ENCODE peak calls at places on chromosomes 6 and 20, in seven cellular contexts. T is PC-9, R is GM23338, I is neural progenitor cell, B is endothelial cell of umbilical vein, X is fibroblast of lung, G is MM.1S. W is an unnamed sample.

GRCh38 chr6:155108070-155108815 is 113.1 kb downstream of the TIAM2 start:
- DNase-seq in T (no peak), R (no peak), I (no peak), B (peak; percentile 71), X (no peak), G (no peak), W (peak; percentile 76)

GRCh38 chr6:56699066-56699654 is 56.5 kb upstream of the DST start:
- DNase-seq in T (no peak), R (no peak), I (no peak), B (peak; percentile 63), X (peak; percentile 73), G (peak; percentile 30), W (no peak)

GRCh38 chr6:35128496-35128895 is 12.6 kb downstream of the TCP11 start:
- DNase-seq in T (no peak), R (no peak), I (no peak), B (no peak), X (no peak), G (no peak), W (peak; percentile 43)

GRCh38 chr6:84652356-84653026 is 111.9 kb downstream of the TBX18 start:
- DNase-seq in T (peak; percentile 23), R (no peak), I (no peak), B (peak; percentile 96), X (peak; percentile 83), G (no peak), W (peak; percentile 92)

GRCh38 chr20:58042626-58043025 is 185.8 kb downstream of the ANKRD60 start:
- DNase-seq in T (no peak), R (no peak), I (no peak), B (no peak), X (no peak), G (no peak), W (no peak)

GRCh38 chr6:21636876-21637275 is 43.3 kb downstream of the SOX4 start:
- DNase-seq in T (no peak), R (no peak), I (no peak), B (no peak), X (peak; percentile 12), G (no peak), W (no peak)

GRCh38 chr6:170038717-170039116 is 252.2 kb downstream of the DLL1 start:
- DNase-seq in T (no peak), R (no peak), I (no peak), B (no peak), X (no peak), G (no peak), W (no peak)

GRCh38 chr6:75693534-75693933 is 55.5 kb upstream of the MYO6 start:
- DNase-seq in T (no peak), R (no peak), I (no peak), B (no peak), X (peak; percentile 49), G (no peak), W (no peak)

GRCh38 chr6:153090241-153090930 is 40.7 kb downstream of the RGS17 start:
- DNase-seq in T (peak; percentile 6), R (no peak), I (no peak), B (peak; percentile 94), X (peak; percentile 83), G (peak; percentile 18), W (peak; percentile 86)

DNA sequence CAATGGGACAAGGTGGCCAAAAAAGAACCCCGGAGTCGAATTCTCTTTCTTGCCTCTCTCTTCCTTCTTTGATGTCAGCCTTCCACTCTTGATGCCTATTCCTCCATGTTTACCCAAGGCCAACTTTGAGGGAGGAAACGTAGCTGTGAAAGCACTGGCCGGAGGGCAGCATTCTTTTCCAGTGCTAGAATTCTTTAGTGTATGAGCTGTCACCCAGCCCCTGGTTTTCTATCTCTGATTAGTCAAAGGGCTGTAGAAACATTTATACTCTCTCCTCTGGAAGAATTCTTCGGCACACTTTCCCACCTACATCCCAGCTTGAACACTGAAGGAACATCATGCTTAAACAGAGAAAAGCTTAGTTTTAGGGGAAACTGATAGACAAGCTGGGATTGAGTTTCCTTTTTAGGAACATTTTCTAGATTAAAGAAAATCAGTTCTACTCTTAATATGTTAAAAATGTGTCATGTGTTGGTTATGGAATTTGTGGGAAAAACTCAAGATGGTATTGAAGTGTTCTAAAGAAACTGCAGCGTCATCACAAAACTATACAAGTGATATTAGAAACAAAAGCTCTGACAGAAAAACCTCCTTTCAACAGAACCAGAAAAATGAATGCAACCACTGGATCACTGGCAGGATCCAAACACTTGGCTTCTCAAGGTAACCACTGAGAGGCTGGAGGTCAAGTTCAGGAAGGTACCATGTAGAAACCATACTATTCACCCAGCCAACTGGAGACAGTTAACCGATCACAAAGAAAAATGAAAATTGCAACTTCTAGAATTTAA is 20.7 kb upstream of the UTRN start:
- DNase-seq in T (peak; percentile 82), R (peak; percentile 60), I (peak; percentile 17), B (peak; percentile 88), X (peak; percentile 79), G (no peak), W (peak; percentile 94)
- TF ChIP-seq EZH2 in T (no peak), R (no peak), I (no peak), B (no peak), X (no peak), G (no peak), W (no peak)

DNA sequence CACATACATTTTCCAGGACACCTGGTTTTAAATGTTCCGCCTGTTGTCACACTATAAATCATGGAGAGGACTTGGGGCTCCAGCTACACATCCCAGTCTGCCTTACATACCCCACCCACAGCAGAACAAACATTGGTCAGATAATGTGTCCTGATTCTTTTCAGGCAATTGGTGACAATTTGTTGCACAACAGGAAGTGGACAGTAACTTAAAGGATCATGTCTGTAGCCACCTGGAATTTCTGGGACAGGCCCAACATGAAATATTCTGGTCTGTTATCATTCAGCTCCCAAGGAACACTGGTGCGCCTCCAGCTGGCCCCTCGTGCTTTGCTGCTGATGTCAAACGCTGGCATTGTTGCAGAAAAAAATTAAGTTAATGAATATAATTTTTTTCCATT is 117.2 kb downstream of the SOBP start:
- DNase-seq in T (no peak), R (no peak), I (no peak), B (no peak), X (peak; percentile 44), G (no peak), W (no peak)
- H3K4me1 ChIP-seq in T (peaks cover 6% of the 10 kb centered on the region), R (peaks cover 57% of the 10 kb centered on the region), I (peaks cover 88% of the 10 kb centered on the region), B (peaks cover 10% of the 10 kb centered on the region), X (peaks cover 4% of the 10 kb centered on the region), G (no peaks in the 10 kb centered on the region), W (no peaks in the 10 kb centered on the region)

DNA sequence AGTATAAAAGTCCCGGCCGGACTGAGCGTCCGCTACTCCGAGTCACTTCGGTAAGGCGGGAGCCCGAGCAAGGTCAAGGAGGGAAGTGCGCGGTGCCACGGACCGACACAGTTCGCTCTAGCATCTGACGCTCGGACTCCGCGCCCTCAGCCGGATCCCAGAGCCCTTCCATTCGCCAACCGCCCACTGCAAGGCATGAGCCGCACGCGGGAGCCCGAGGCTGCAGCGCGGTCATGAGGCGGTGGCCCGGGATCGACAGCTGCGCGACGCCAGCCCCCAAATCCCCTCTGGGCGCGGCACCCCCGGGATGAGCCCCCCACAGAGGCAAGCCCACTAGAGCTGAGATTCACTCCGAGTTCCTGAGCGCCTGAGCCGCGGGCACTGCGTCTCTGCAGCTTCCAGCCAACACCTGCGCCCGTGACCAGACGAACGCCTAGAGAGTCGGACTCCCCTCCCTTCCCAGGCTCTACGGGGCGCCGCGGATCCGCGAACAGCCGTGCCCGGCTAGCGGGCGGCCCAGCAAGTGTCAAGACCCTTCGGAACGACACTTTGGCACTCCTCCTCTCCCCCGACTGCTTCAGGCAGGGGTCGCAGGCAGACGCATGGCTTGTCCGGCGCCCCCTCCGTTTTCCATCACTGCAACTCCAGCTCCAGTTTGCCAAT is 749 bp upstream of the ISM1 start:
- DNase-seq in T (peak; percentile 17), R (peak; percentile 87), I (peak; percentile 76), B (peak; percentile 24), X (peak; percentile 34), G (no peak), W (peak; percentile 6)
- TF ChIP-seq EZH2 in T (no peak), R (no peak), I (peak; percentile 83), B (peak; percentile 91), X (peak; percentile 92), G (no peak), W (peak; percentile 72)

GRCh38 chr6:149334201-149334600 is 16.7 kb downstream of the TAB2 start:
- DNase-seq in T (no peak), R (no peak), I (no peak), B (peak; percentile 64), X (peak; percentile 57), G (no peak), W (peak; percentile 51)
- H3K4me1 ChIP-seq in T (peaks cover 63% of the 10 kb centered on the region), R (peaks cover 77% of the 10 kb centered on the region), I (peaks cover 55% of the 10 kb centered on the region), B (peaks cover 43% of the 10 kb centered on the region), X (peaks cover 9% of the 10 kb centered on the region), G (no peaks in the 10 kb centered on the region), W (peaks cover 51% of the 10 kb centered on the region)

GRCh38 chr20:64047046-64047389 is 2.4 kb downstream of the SOX18 start:
- DNase-seq in T (no peak), R (no peak), I (no peak), B (peak; percentile 28), X (no peak), G (no peak), W (no peak)

GRCh38 chr20:64041781-64042771 is 6.1 kb downstream of the C20orf204 start:
- DNase-seq in T (no peak), R (peak; percentile 57), I (peak; percentile 37), B (peak; percentile 73), X (no peak), G (no peak), W (no peak)

GRCh38 chr20:64045346-64046011 is 4.0 kb downstream of the SOX18 start:
- DNase-seq in T (no peak), R (peak; percentile 27), I (no peak), B (peak; percentile 49), X (no peak), G (no peak), W (no peak)

GRCh38 chr20:64043768-64044167 is 5.7 kb downstream of the SOX18 start:
- DNase-seq in T (no peak), R (no peak), I (no peak), B (peak; percentile 37), X (no peak), G (no peak), W (no peak)

DNA sequence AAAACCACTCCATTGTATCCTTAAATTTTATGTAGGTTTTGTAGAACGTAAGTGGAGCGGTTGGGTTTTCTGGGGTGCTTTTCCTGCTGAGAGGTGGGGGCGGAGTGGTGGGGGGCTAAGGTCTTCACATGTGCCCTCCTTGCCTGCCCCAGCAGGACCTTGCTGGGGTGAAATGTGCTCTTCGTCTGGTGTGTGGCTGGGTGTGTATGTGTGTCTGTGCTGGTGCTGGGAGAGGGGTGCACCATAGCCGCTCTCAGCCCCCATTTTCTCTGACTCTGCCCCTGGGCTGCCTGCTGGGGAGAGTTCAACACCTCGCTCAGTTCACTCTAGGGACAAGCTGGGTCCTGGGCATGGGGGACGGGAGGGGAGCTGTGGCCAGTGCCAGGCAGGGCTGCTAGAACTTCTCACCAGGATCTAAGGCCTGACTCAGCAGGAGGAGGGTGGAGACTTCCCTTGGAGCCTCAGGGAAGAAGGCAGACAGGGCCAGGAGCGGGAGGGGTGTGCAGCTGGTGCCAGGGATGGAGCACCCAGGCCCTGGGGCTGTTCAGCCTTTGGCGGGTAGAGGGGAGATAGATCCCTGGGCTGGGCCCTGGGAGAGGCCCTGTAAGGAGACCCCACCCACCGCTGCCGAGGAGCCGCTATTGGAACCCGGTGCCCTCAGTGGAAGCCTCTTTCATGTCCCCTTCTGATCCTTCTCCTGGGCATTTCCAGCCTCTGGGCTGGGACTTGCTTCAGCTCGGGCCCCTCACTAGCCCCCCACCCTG is 4.8 kb downstream of the SOX18 start:
- DNase-seq in T (peak; percentile 75), R (no peak), I (no peak), B (peak; percentile 86), X (peak; percentile 44), G (no peak), W (no peak)
- TF ChIP-seq EZH2 in T (no peak), R (no peak), I (no peak), B (no peak), X (no peak), G (no peak), W (no peak)